ENCODE peak calls at places on chromosomes 2 and 18, in nine cellular contexts. F is neural progenitor cell; S is NCI-H2081; K is NCI-H1694 treated with DMSO at 0.1 percent for 48 hours; B is activated naive CD8-positive, alpha-beta T cell treated with anti-CD3 and anti-CD28 coated beads, Interleukin-2, amount 10 ng/mL, durations not matched to agents 7 days and 5 days; G is activated CD4-positive, alpha-beta T cell treated with anti-CD3 and anti-CD28 coated beads, Interleukin-2, amount 50 U/mL, for 48 hours; Z is upper lobe of right lung; A is NCI-H510A; N is iPS-NIHi11. V is an unnamed sample.
A peak's percentile ranks its signal among the peaks of the same experiment; 100 is the strongest.

GRCh38 chr2:236956641-236957040 is 129.0 kb upstream of the COPS8 start:
- DNase-seq in F (no peak), S (no peak), K (no peak), B (no peak), G (no peak), Z (no peak), A (no peak), N (no peak), V (no peak)

GRCh38 chr2:147818741-147819140 is 26.1 kb upstream of the ACVR2A start:
- DNase-seq in F (no peak), S (no peak), K (no peak), B (no peak), G (no peak), Z (no peak), A (no peak), N (no peak), V (no peak)

GRCh38 chr2:192741889-192742288 is 547.2 kb upstream of the TMEFF2 start:
- DNase-seq in F (peak; percentile 56), S (peak; percentile 11), K (no peak), B (no peak), G (no peak), Z (no peak), A (no peak), N (peak; percentile 12), V (no peak)

GRCh38 chr18:37334494-37335125 is 231.0 kb downstream of the CELF4 start:
- DNase-seq in F (peak; percentile 30), S (no peak), K (no peak), B (no peak), G (no peak), Z (no peak), A (no peak), N (no peak), V (no peak)

GRCh38 chr18:68387246-68387645 is 327.7 kb downstream of the TMX3 start:
- DNase-seq in F (no peak), S (no peak), K (no peak), B (no peak), G (no peak), Z (no peak), A (no peak), N (no peak), V (no peak)

GRCh38 chr18:22463076-22463475 is 45.4 kb upstream of the CTAGE1 start:
- DNase-seq in F (no peak), S (no peak), K (no peak), B (no peak), G (no peak), Z (no peak), A (no peak), N (no peak), V (no peak)

GRCh38 chr18:22174341-22175148 is 5.2 kb downstream of the GATA6 start:
- DNase-seq in F (peak; percentile 41), S (no peak), K (no peak), B (no peak), G (no peak), Z (no peak), A (no peak), N (no peak), V (no peak)

GRCh38 chr18:50287441-50288347 is at the start of gene CXXC1:
- DNase-seq in F (peak; percentile 100), S (peak; percentile 97), K (peak; percentile 97), B (peak; percentile 90), G (peak; percentile 95), Z (peak; percentile 99), A (peak; percentile 90), N (peak; percentile 88), V (peak; percentile 99)

GRCh38 chr2:128500136-128500800 is 181.6 kb upstream of the HS6ST1 start:
- DNase-seq in F (no peak), S (no peak), K (no peak), B (no peak), G (no peak), Z (peak; percentile 31), A (no peak), N (no peak), V (peak; percentile 22)

GRCh38 chr2:104563398-104564024 is 290.4 kb upstream of the POU3F3 start:
- DNase-seq in F (no peak), S (no peak), K (no peak), B (no peak), G (no peak), Z (no peak), A (no peak), N (no peak), V (no peak)

GRCh38 chr2:200828104-200828503 is 16.4 kb downstream of the BZW1 start:
- DNase-seq in F (no peak), S (no peak), K (no peak), B (no peak), G (no peak), Z (no peak), A (no peak), N (no peak), V (no peak)

GRCh38 chr2:9565436-9566153 is 10.0 kb upstream of the ADAM17 start:
- DNase-seq in F (no peak), S (no peak), K (no peak), B (no peak), G (no peak), Z (no peak), A (no peak), N (peak; percentile 19), V (no peak)

GRCh38 chr2:4353668-4354067 is 650.3 kb downstream of the DCDC2C start:
- DNase-seq in F (no peak), S (no peak), K (no peak), B (no peak), G (no peak), Z (no peak), A (no peak), N (no peak), V (no peak)

GRCh38 chr2:96636772-96637171 is 1.3 kb downstream of the KANSL3 start:
- DNase-seq in F (no peak), S (no peak), K (no peak), B (no peak), G (peak; percentile 3), Z (no peak), A (no peak), N (no peak), V (no peak)

GRCh38 chr2:188813846-188814245 is 160.3 kb upstream of the COL3A1 start:
- DNase-seq in F (peak; percentile 4), S (no peak), K (no peak), B (no peak), G (no peak), Z (no peak), A (no peak), N (no peak), V (no peak)

GRCh38 chr2:144162652-144163051 is 357.3 kb downstream of the ZEB2 start:
- DNase-seq in F (peak; percentile 45), S (peak; percentile 65), K (peak; percentile 7), B (no peak), G (peak; percentile 19), Z (no peak), A (peak; percentile 2), N (peak; percentile 57), V (peak; percentile 53)

GRCh38 chr2:158743899-158744298 is 51.2 kb upstream of the DAPL1 start:
- DNase-seq in F (no peak), S (no peak), K (no peak), B (no peak), G (no peak), Z (no peak), A (no peak), N (no peak), V (no peak)

GRCh38 chr2:183010112-183010511 is 28.1 kb downstream of the NCKAP1 start:
- DNase-seq in F (peak; percentile 65), S (no peak), K (no peak), B (no peak), G (no peak), Z (no peak), A (peak; percentile 82), N (peak; percentile 66), V (peak; percentile 73)

GRCh38 chr2:166104084-166104483 is 23.7 kb downstream of the SCN1A start:
- DNase-seq in F (no peak), S (no peak), K (no peak), B (no peak), G (no peak), Z (no peak), A (no peak), N (no peak), V (no peak)

GRCh38 chr2:9809448-9810088 is 33.7 kb upstream of the TAF1B start:
- DNase-seq in F (no peak), S (no peak), K (no peak), B (no peak), G (no peak), Z (no peak), A (peak; percentile 57), N (no peak), V (no peak)

GRCh38 chr2:47075361-47076125 is 79.6 kb downstream of the STPG4 start:
- DNase-seq in F (no peak), S (no peak), K (no peak), B (no peak), G (no peak), Z (no peak), A (no peak), N (no peak), V (no peak)

GRCh38 chr2:176124358-176125214 is 2.1 kb downstream of the HOXD9 start:
- DNase-seq in F (no peak), S (no peak), K (no peak), B (no peak), G (no peak), Z (no peak), A (no peak), N (no peak), V (peak; percentile 21)

GRCh38 chr2:150479075-150479915 is 8.2 kb downstream of the RND3 start:
- DNase-seq in F (no peak), S (no peak), K (no peak), B (no peak), G (no peak), Z (no peak), A (no peak), N (no peak), V (no peak)

GRCh38 chr2:209942936-209943605 is 59.4 kb upstream of the RPE start:
- DNase-seq in F (no peak), S (no peak), K (no peak), B (no peak), G (no peak), Z (no peak), A (no peak), N (no peak), V (no peak)

GRCh38 chr2:199315299-199316179 is 142.2 kb downstream of the SATB2 start:
- DNase-seq in F (peak; percentile 70), S (no peak), K (no peak), B (no peak), G (no peak), Z (no peak), A (no peak), N (peak; percentile 47), V (peak; percentile 32)

GRCh38 chr2:122737429-122738077 is 982.1 kb downstream of the TSN start:
- DNase-seq in F (no peak), S (no peak), K (no peak), B (no peak), G (no peak), Z (no peak), A (no peak), N (no peak), V (no peak)

GRCh38 chr18:74528478-74528877 is 5.8 kb upstream of the CNDP1 start:
- DNase-seq in F (no peak), S (no peak), K (no peak), B (no peak), G (no peak), Z (no peak), A (no peak), N (no peak), V (no peak)

V was measured in H9.